ENCODE peak calls at places on chromosome 6, in eight cellular contexts. One of them, this sample, is unnamed.
A peak's percentile ranks its signal among the peaks of the same experiment; 100 is the strongest.

GRCh38 chr6:69796081-69796626 is 656 bp downstream of the LMBRD1 start:
- DNase-seq in transverse colon: peak; percentile 67
- DNase-seq in K562: peak; percentile 66
- DNase-seq in SK-N-SH: no peak
- DNase-seq in esophagus muscularis mucosa: no peak
- DNase-seq in sigmoid colon: no peak
- DNase-seq in A549: peak; percentile 23
- DNase-seq in stomach: peak; percentile 69
- DNase-seq in this sample: peak; percentile 24

GRCh38 chr6:110180228-110181008 is at the start of gene CDC40:
- DNase-seq in A549: no peak
- DNase-seq in sigmoid colon: peak; percentile 79
- DNase-seq in esophagus muscularis mucosa: no peak
- DNase-seq in transverse colon: peak; percentile 59
- DNase-seq in SK-N-SH: peak; percentile 67
- DNase-seq in K562: peak; percentile 75
- DNase-seq in stomach: peak; percentile 50
- DNase-seq in this sample: peak; percentile 51

GRCh38 chr6:4607026-4607704 is 169.0 kb upstream of the CDYL start:
- DNase-seq in transverse colon: peak; percentile 36
- DNase-seq in SK-N-SH: no peak
- DNase-seq in sigmoid colon: no peak
- DNase-seq in A549: no peak
- DNase-seq in K562: no peak
- DNase-seq in stomach: no peak
- DNase-seq in esophagus muscularis mucosa: no peak
- DNase-seq in this sample: no peak

GRCh38 chr6:10441004-10441654 is 26.3 kb upstream of the TFAP2A start:
- DNase-seq in A549: peak; percentile 98
- DNase-seq in transverse colon: no peak
- DNase-seq in SK-N-SH: no peak
- DNase-seq in sigmoid colon: no peak
- DNase-seq in K562: no peak
- DNase-seq in esophagus muscularis mucosa: no peak
- DNase-seq in stomach: no peak
- DNase-seq in this sample: no peak

GRCh38 chr6:23176883-23177282 is 607.5 kb downstream of the HDGFL1 start:
- DNase-seq in sigmoid colon: no peak
- DNase-seq in SK-N-SH: no peak
- DNase-seq in A549: peak; percentile 1
- DNase-seq in stomach: no peak
- DNase-seq in esophagus muscularis mucosa: no peak
- DNase-seq in K562: peak; percentile 2
- DNase-seq in transverse colon: no peak
- DNase-seq in this sample: no peak

GRCh38 chr6:159953091-159953581 is 15.7 kb upstream of the IGF2R start:
- DNase-seq in stomach: peak; percentile 36
- DNase-seq in SK-N-SH: no peak
- DNase-seq in transverse colon: no peak
- DNase-seq in A549: no peak
- DNase-seq in sigmoid colon: peak; percentile 71
- DNase-seq in K562: no peak
- DNase-seq in esophagus muscularis mucosa: no peak
- DNase-seq in this sample: peak; percentile 56

GRCh38 chr6:24630861-24631505 is 15.0 kb downstream of the KIAA0319 start:
- DNase-seq in stomach: no peak
- DNase-seq in K562: no peak
- DNase-seq in SK-N-SH: no peak
- DNase-seq in sigmoid colon: no peak
- DNase-seq in esophagus muscularis mucosa: no peak
- DNase-seq in A549: no peak
- DNase-seq in transverse colon: no peak
- DNase-seq in this sample: no peak

GRCh38 chr6:145349950-145350510 is 385.3 kb downstream of the EPM2A start:
- DNase-seq in K562: no peak
- DNase-seq in stomach: no peak
- DNase-seq in esophagus muscularis mucosa: no peak
- DNase-seq in A549: no peak
- DNase-seq in sigmoid colon: no peak
- DNase-seq in SK-N-SH: no peak
- DNase-seq in transverse colon: no peak
- DNase-seq in this sample: no peak

GRCh38 chr6:148760568-148761531 is 14.0 kb downstream of the UST start:
- DNase-seq in stomach: peak; percentile 35
- DNase-seq in transverse colon: peak; percentile 51
- DNase-seq in A549: no peak
- DNase-seq in K562: no peak
- DNase-seq in esophagus muscularis mucosa: peak; percentile 93
- DNase-seq in SK-N-SH: no peak
- DNase-seq in sigmoid colon: peak; percentile 93
- DNase-seq in this sample: peak; percentile 68

GRCh38 chr6:41334482-41335023 is 855 bp upstream of the NCR2 start:
- DNase-seq in sigmoid colon: no peak
- DNase-seq in esophagus muscularis mucosa: peak; percentile 91
- DNase-seq in K562: peak; percentile 31
- DNase-seq in stomach: no peak
- DNase-seq in transverse colon: no peak
- DNase-seq in SK-N-SH: peak; percentile 41
- DNase-seq in A549: no peak
- DNase-seq in this sample: no peak

GRCh38 chr6:31400467-31401289 is 2.7 kb upstream of the MICA start:
- DNase-seq in K562: peak; percentile 88
- DNase-seq in sigmoid colon: peak; percentile 91
- DNase-seq in stomach: peak; percentile 86
- DNase-seq in A549: peak; percentile 44
- DNase-seq in SK-N-SH: no peak
- DNase-seq in transverse colon: peak; percentile 88
- DNase-seq in esophagus muscularis mucosa: peak; percentile 97
- DNase-seq in this sample: peak; percentile 77

GRCh38 chr6:84728602-84729001 is 35.8 kb downstream of the TBX18 start:
- DNase-seq in esophagus muscularis mucosa: no peak
- DNase-seq in SK-N-SH: peak; percentile 14
- DNase-seq in stomach: no peak
- DNase-seq in A549: peak; percentile 54
- DNase-seq in transverse colon: no peak
- DNase-seq in K562: peak; percentile 46
- DNase-seq in sigmoid colon: no peak
- DNase-seq in this sample: no peak

DNA sequence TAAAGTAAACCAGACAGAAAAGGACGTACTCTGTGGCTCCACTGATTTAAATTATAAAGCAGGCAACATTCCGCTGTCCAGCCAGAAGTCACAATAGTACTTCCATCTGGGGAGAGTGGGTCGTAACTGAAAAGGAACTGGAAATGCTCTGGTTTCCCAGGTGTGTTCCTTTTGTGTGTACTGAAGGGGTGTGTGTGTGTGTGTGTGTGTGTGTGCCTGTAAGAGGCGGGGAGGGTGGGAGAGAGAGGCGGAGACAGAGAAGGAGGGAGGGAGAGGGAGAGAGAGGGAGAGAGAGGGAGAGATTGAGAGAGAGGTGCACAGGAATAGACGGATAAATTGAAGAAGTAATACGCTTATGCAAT is 178.4 kb upstream of the ZNF184 start:
- DNase-seq in A549: peak; percentile 80
- DNase-seq in sigmoid colon: no peak
- DNase-seq in stomach: no peak
- DNase-seq in esophagus muscularis mucosa: no peak
- DNase-seq in K562: peak; percentile 79
- DNase-seq in transverse colon: no peak
- DNase-seq in SK-N-SH: no peak
- DNase-seq in this sample: no peak
- TF ChIP-seq EP300 in A549: no peak
- TF ChIP-seq EP300 in sigmoid colon: no peak
- TF ChIP-seq EP300 in stomach: no peak
- TF ChIP-seq EP300 in esophagus muscularis mucosa: no peak
- TF ChIP-seq EP300 in K562: no peak
- TF ChIP-seq EP300 in transverse colon: no peak
- TF ChIP-seq EP300 in SK-N-SH: no peak
- TF ChIP-seq EP300 in this sample: no peak

GRCh38 chr6:35050291-35050987 is 90.7 kb downstream of the TCP11 start:
- DNase-seq in transverse colon: no peak
- DNase-seq in sigmoid colon: peak; percentile 60
- DNase-seq in stomach: no peak
- DNase-seq in A549: no peak
- DNase-seq in esophagus muscularis mucosa: no peak
- DNase-seq in SK-N-SH: peak; percentile 11
- DNase-seq in K562: no peak
- DNase-seq in this sample: no peak
- H3K4me1 ChIP-seq in transverse colon: peaks cover 58% of the 10 kb centered on the region
- H3K4me1 ChIP-seq in sigmoid colon: peaks cover 96% of the 10 kb centered on the region
- H3K4me1 ChIP-seq in stomach: peaks cover 38% of the 10 kb centered on the region
- H3K4me1 ChIP-seq in A549: no peaks in the 10 kb centered on the region
- H3K4me1 ChIP-seq in esophagus muscularis mucosa: peaks cover 100% of the 10 kb centered on the region
- H3K4me1 ChIP-seq in SK-N-SH: peaks cover 40% of the 10 kb centered on the region
- H3K4me1 ChIP-seq in K562: peaks cover 5% of the 10 kb centered on the region
- H3K4me1 ChIP-seq in this sample: no peaks in the 10 kb centered on the region

GRCh38 chr6:100175814-100176275 is 181.8 kb upstream of the MCHR2 start:
- DNase-seq in K562: peak; percentile 8
- DNase-seq in transverse colon: no peak
- DNase-seq in esophagus muscularis mucosa: no peak
- DNase-seq in sigmoid colon: no peak
- DNase-seq in SK-N-SH: no peak
- DNase-seq in stomach: no peak
- DNase-seq in A549: peak; percentile 59
- DNase-seq in this sample: no peak

GRCh38 chr6:100177956-100178355 is 183.9 kb upstream of the MCHR2 start:
- DNase-seq in transverse colon: no peak
- DNase-seq in sigmoid colon: no peak
- DNase-seq in SK-N-SH: no peak
- DNase-seq in stomach: no peak
- DNase-seq in esophagus muscularis mucosa: no peak
- DNase-seq in A549: no peak
- DNase-seq in K562: no peak
- DNase-seq in this sample: no peak

GRCh38 chr6:100173211-100173610 is 179.2 kb upstream of the MCHR2 start:
- DNase-seq in esophagus muscularis mucosa: no peak
- DNase-seq in K562: no peak
- DNase-seq in sigmoid colon: no peak
- DNase-seq in SK-N-SH: no peak
- DNase-seq in A549: no peak
- DNase-seq in transverse colon: no peak
- DNase-seq in stomach: no peak
- DNase-seq in this sample: no peak

GRCh38 chr6:100176321-100176950 is 182.4 kb upstream of the MCHR2 start:
- DNase-seq in transverse colon: no peak
- DNase-seq in esophagus muscularis mucosa: no peak
- DNase-seq in SK-N-SH: no peak
- DNase-seq in A549: peak; percentile 44
- DNase-seq in K562: peak; percentile 58
- DNase-seq in stomach: no peak
- DNase-seq in sigmoid colon: no peak
- DNase-seq in this sample: peak; percentile 47

DNA sequence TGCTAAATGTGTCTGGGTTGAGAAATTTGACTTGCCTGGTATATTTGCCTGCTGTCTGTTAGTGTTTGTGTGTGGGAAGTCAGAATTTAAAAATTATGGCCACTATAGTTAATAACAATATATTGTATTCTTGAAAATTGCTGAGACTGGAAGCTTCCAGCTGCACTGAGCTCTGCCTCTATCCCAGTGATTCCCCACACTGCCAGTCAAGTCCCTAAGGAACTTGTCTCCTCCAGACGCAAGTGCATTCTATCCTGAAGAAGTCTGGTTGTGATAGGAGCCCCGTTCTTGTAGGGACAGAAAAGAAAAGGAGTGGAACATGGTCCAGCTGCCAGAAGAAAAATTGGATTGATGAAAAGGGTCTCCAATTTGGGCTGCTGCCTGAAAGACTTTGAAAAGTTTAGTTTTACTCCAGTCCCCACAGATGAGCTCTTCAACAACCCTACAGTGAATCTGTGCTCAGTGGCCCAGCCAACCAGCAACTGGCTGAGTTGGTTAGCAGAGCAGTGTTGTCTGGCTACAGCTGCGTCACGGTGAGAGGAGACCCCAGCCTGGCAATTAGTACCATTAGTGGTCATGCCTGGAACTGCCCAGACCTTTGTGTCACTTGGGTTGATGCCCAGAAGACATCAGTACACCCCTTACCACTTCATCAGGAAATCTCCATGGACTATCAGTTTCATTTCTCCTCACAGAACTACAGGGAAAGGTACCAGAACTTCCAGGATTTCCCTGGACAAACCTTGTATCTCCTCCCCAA is 183.1 kb upstream of the MCHR2 start:
- DNase-seq in K562: no peak
- DNase-seq in esophagus muscularis mucosa: no peak
- DNase-seq in sigmoid colon: no peak
- DNase-seq in SK-N-SH: no peak
- DNase-seq in transverse colon: no peak
- DNase-seq in stomach: no peak
- DNase-seq in A549: no peak
- DNase-seq in this sample: no peak
- TF ChIP-seq EP300 in K562: no peak
- TF ChIP-seq EP300 in esophagus muscularis mucosa: no peak
- TF ChIP-seq EP300 in sigmoid colon: no peak
- TF ChIP-seq EP300 in SK-N-SH: no peak
- TF ChIP-seq EP300 in transverse colon: no peak
- TF ChIP-seq EP300 in stomach: no peak
- TF ChIP-seq EP300 in A549: no peak
- TF ChIP-seq EP300 in this sample: no peak

GRCh38 chr6:113630738-113631535 is 226.2 kb upstream of the MARCKS start:
- DNase-seq in sigmoid colon: no peak
- DNase-seq in transverse colon: peak; percentile 47
- DNase-seq in esophagus muscularis mucosa: no peak
- DNase-seq in SK-N-SH: no peak
- DNase-seq in K562: no peak
- DNase-seq in stomach: no peak
- DNase-seq in A549: no peak
- DNase-seq in this sample: no peak

GRCh38 chr6:113632220-113632864 is 224.8 kb upstream of the MARCKS start:
- DNase-seq in transverse colon: peak; percentile 54
- DNase-seq in K562: no peak
- DNase-seq in sigmoid colon: no peak
- DNase-seq in A549: peak; percentile 77
- DNase-seq in stomach: peak; percentile 45
- DNase-seq in esophagus muscularis mucosa: no peak
- DNase-seq in SK-N-SH: no peak
- DNase-seq in this sample: no peak

GRCh38 chr6:113629940-113630339 is 227.2 kb upstream of the MARCKS start:
- DNase-seq in transverse colon: no peak
- DNase-seq in sigmoid colon: no peak
- DNase-seq in SK-N-SH: no peak
- DNase-seq in stomach: no peak
- DNase-seq in esophagus muscularis mucosa: no peak
- DNase-seq in A549: no peak
- DNase-seq in K562: no peak
- DNase-seq in this sample: no peak

GRCh38 chr6:113631616-113632015 is 225.5 kb upstream of the MARCKS start:
- DNase-seq in sigmoid colon: no peak
- DNase-seq in esophagus muscularis mucosa: no peak
- DNase-seq in A549: no peak
- DNase-seq in transverse colon: no peak
- DNase-seq in stomach: no peak
- DNase-seq in K562: no peak
- DNase-seq in SK-N-SH: no peak
- DNase-seq in this sample: no peak

DNA sequence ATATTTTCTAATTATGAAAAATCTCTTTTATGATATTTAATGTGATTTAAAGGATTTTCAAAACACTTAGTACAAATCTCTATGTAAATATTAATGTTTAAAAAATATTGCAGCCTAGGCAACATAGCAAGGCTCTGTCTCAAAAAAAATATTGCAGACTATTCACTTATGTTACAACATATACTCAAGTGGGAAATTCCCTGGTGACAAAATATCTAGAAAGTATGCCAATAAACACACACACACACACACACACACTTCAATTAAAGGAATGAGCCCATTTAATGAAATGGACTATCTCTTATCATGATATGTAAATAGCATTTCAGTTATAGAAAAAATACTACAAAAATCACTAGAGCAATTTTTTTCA is 226.8 kb upstream of the MARCKS start:
- DNase-seq in esophagus muscularis mucosa: no peak
- DNase-seq in SK-N-SH: no peak
- DNase-seq in transverse colon: no peak
- DNase-seq in stomach: no peak
- DNase-seq in sigmoid colon: no peak
- DNase-seq in A549: no peak
- DNase-seq in K562: no peak
- DNase-seq in this sample: no peak
- H3K4me1 ChIP-seq in esophagus muscularis mucosa: peaks cover 43% of the 10 kb centered on the region
- H3K4me1 ChIP-seq in SK-N-SH: peaks cover 9% of the 10 kb centered on the region
- H3K4me1 ChIP-seq in transverse colon: peaks cover 33% of the 10 kb centered on the region
- H3K4me1 ChIP-seq in stomach: peaks cover 19% of the 10 kb centered on the region
- H3K4me1 ChIP-seq in sigmoid colon: peaks cover 42% of the 10 kb centered on the region
- H3K4me1 ChIP-seq in A549: peaks cover 51% of the 10 kb centered on the region
- H3K4me1 ChIP-seq in K562: no peaks in the 10 kb centered on the region
- H3K4me1 ChIP-seq in this sample: peaks cover 30% of the 10 kb centered on the region